ENCODE peak calls at places on chromosomes 7 and 10, in seven cellular contexts. One of them, this sample, is unnamed.

GRCh38 chr10:18378766-18379165 is 238.5 kb downstream of the CACNB2 start:
- DNase-seq in Peyer's patch: no peak
- DNase-seq in HL-60: no peak
- DNase-seq in heart left ventricle: no peak
- DNase-seq in ovary: no peak
- DNase-seq in GM23338: no peak
- DNase-seq in prostate gland: peak
- DNase-seq in this sample: no peak

GRCh38 chr7:29921404-29922010 is 68.1 kb downstream of the SCRN1 start:
- DNase-seq in Peyer's patch: no peak
- DNase-seq in HL-60: peak
- DNase-seq in heart left ventricle: no peak
- DNase-seq in ovary: no peak
- DNase-seq in GM23338: peak
- DNase-seq in prostate gland: peak
- DNase-seq in this sample: peak

GRCh38 chr7:102140952-102141370 is 145.7 kb upstream of the SH2B2 start:
- DNase-seq in Peyer's patch: no peak
- DNase-seq in HL-60: peak
- DNase-seq in heart left ventricle: no peak
- DNase-seq in ovary: no peak
- DNase-seq in GM23338: no peak
- DNase-seq in prostate gland: no peak
- DNase-seq in this sample: no peak

GRCh38 chr7:3043544-3044395 is at the start of gene CARD11:
- DNase-seq in Peyer's patch: no peak
- DNase-seq in HL-60: no peak
- DNase-seq in heart left ventricle: no peak
- DNase-seq in ovary: no peak
- DNase-seq in GM23338: peak
- DNase-seq in prostate gland: no peak
- DNase-seq in this sample: no peak

GRCh38 chr7:104089622-104090021 is 100.2 kb upstream of the RELN start:
- DNase-seq in Peyer's patch: no peak
- DNase-seq in HL-60: no peak
- DNase-seq in heart left ventricle: no peak
- DNase-seq in ovary: no peak
- DNase-seq in GM23338: no peak
- DNase-seq in prostate gland: no peak
- DNase-seq in this sample: no peak

GRCh38 chr10:58064714-58065528 is 202.8 kb downstream of the IPMK start:
- DNase-seq in Peyer's patch: no peak
- DNase-seq in HL-60: peak
- DNase-seq in heart left ventricle: no peak
- DNase-seq in ovary: peak
- DNase-seq in GM23338: peak
- DNase-seq in prostate gland: no peak
- DNase-seq in this sample: peak

GRCh38 chr10:89262331-89263020 is 10.9 kb upstream of the LIPA start:
- DNase-seq in Peyer's patch: no peak
- DNase-seq in HL-60: no peak
- DNase-seq in heart left ventricle: no peak
- DNase-seq in ovary: no peak
- DNase-seq in GM23338: no peak
- DNase-seq in prostate gland: peak
- DNase-seq in this sample: no peak

GRCh38 chr10:75305675-75306074 is 69.9 kb upstream of the COMTD1 start:
- DNase-seq in Peyer's patch: no peak
- DNase-seq in HL-60: no peak
- DNase-seq in heart left ventricle: no peak
- DNase-seq in ovary: no peak
- DNase-seq in GM23338: no peak
- DNase-seq in prostate gland: no peak
- DNase-seq in this sample: no peak

GRCh38 chr10:22712959-22713852 is 1.2 kb downstream of the PIP4K2A start:
- DNase-seq in Peyer's patch: peak
- DNase-seq in HL-60: no peak
- DNase-seq in heart left ventricle: peak
- DNase-seq in ovary: peak
- DNase-seq in GM23338: peak
- DNase-seq in prostate gland: no peak
- DNase-seq in this sample: peak

GRCh38 chr10:5095687-5096086 is 1.5 kb downstream of the AKR1C3 start:
- DNase-seq in Peyer's patch: no peak
- DNase-seq in HL-60: no peak
- DNase-seq in heart left ventricle: no peak
- DNase-seq in ovary: no peak
- DNase-seq in GM23338: no peak
- DNase-seq in prostate gland: no peak
- DNase-seq in this sample: no peak

GRCh38 chr7:154795014-154795413 is 207.9 kb downstream of the PAXIP1 start:
- DNase-seq in Peyer's patch: no peak
- DNase-seq in HL-60: no peak
- DNase-seq in heart left ventricle: no peak
- DNase-seq in ovary: no peak
- DNase-seq in GM23338: no peak
- DNase-seq in prostate gland: no peak
- DNase-seq in this sample: peak

GRCh38 chr7:7746419-7746818 is 28.0 kb upstream of the RPA3 start:
- DNase-seq in Peyer's patch: no peak
- DNase-seq in HL-60: no peak
- DNase-seq in heart left ventricle: no peak
- DNase-seq in ovary: no peak
- DNase-seq in GM23338: no peak
- DNase-seq in prostate gland: no peak
- DNase-seq in this sample: no peak

GRCh38 chr7:23685770-23686169 is 5.8 kb downstream of the FAM221A start:
- DNase-seq in Peyer's patch: no peak
- DNase-seq in HL-60: no peak
- DNase-seq in heart left ventricle: no peak
- DNase-seq in ovary: no peak
- DNase-seq in GM23338: no peak
- DNase-seq in prostate gland: no peak
- DNase-seq in this sample: no peak

GRCh38 chr7:128352138-128352537 is 8.4 kb upstream of the RBM28 start:
- DNase-seq in Peyer's patch: no peak
- DNase-seq in HL-60: no peak
- DNase-seq in heart left ventricle: peak
- DNase-seq in ovary: peak
- DNase-seq in GM23338: peak
- DNase-seq in prostate gland: no peak
- DNase-seq in this sample: no peak

GRCh38 chr7:112665709-112666108 is 124.5 kb downstream of the TMEM168 start:
- DNase-seq in Peyer's patch: no peak
- DNase-seq in HL-60: no peak
- DNase-seq in heart left ventricle: no peak
- DNase-seq in ovary: no peak
- DNase-seq in GM23338: peak
- DNase-seq in prostate gland: no peak
- DNase-seq in this sample: peak

GRCh38 chr10:35545878-35546631 is 59.1 kb upstream of the GJD4 start:
- DNase-seq in Peyer's patch: no peak
- DNase-seq in HL-60: no peak
- DNase-seq in heart left ventricle: no peak
- DNase-seq in ovary: no peak
- DNase-seq in GM23338: no peak
- DNase-seq in prostate gland: no peak
- DNase-seq in this sample: no peak

GRCh38 chr10:94102436-94102835 is 108.7 kb downstream of the PLCE1 start:
- DNase-seq in Peyer's patch: no peak
- DNase-seq in HL-60: no peak
- DNase-seq in heart left ventricle: no peak
- DNase-seq in ovary: no peak
- DNase-seq in GM23338: no peak
- DNase-seq in prostate gland: no peak
- DNase-seq in this sample: no peak

DNA sequence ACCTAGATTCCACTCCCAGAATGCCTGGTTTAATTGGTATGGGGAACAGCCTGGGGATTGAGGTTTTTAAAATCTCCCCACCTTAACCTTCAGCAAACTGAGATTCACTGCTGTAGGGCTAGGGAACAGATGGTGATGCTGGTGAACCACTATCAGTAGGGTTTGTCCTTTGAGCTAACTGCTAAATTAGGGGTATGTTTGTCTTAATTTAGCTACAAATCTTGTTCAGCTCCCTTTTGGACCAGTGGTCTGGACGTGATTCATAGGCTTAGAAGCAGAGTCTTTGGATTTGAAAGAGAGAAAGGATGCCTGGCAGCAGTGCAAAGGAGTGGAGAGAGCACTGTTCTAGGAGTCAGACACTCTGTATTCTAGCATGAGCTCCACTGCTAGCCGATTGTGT is 2.8 kb downstream of the HDAC9 start:
- DNase-seq in Peyer's patch: no peak
- DNase-seq in HL-60: no peak
- DNase-seq in heart left ventricle: no peak
- DNase-seq in ovary: no peak
- DNase-seq in GM23338: no peak
- DNase-seq in prostate gland: no peak
- DNase-seq in this sample: no peak
- H3K27ac ChIP-seq in Peyer's patch: no peak
- H3K27ac ChIP-seq in HL-60: no peak
- H3K27ac ChIP-seq in heart left ventricle: peak
- H3K27ac ChIP-seq in ovary: no peak
- H3K27ac ChIP-seq in GM23338: no peak
- H3K27ac ChIP-seq in prostate gland: no peak
- H3K27ac ChIP-seq in this sample: no peak

GRCh38 chr7:136193940-136194339 is 216.8 kb upstream of the MTPN start:
- DNase-seq in Peyer's patch: no peak
- DNase-seq in HL-60: no peak
- DNase-seq in heart left ventricle: no peak
- DNase-seq in ovary: no peak
- DNase-seq in GM23338: no peak
- DNase-seq in prostate gland: no peak
- DNase-seq in this sample: no peak

GRCh38 chr7:136194843-136195242 is 217.7 kb upstream of the MTPN start:
- DNase-seq in Peyer's patch: no peak
- DNase-seq in HL-60: no peak
- DNase-seq in heart left ventricle: no peak
- DNase-seq in ovary: no peak
- DNase-seq in GM23338: no peak
- DNase-seq in prostate gland: no peak
- DNase-seq in this sample: no peak

DNA sequence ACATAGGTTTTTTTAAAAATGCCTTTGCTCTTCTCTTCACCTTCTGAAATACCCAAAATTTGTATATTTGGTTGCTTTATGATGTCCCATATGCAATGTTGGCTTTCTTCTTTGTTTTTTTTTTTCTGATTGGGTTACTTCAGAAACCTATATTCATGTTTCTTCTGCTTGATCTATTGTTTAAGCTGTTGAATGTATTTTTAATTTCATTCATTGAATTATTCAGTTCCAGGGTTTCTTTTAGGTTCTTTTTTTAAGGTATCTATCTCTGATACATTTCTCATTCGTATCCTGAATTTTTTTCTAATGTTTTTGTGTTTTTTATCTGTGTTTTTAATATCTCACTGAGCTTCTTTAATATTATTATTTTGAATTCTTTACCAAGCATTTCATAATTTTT is 221.0 kb upstream of the MTPN start:
- DNase-seq in Peyer's patch: no peak
- DNase-seq in HL-60: no peak
- DNase-seq in heart left ventricle: no peak
- DNase-seq in ovary: no peak
- DNase-seq in GM23338: no peak
- DNase-seq in prostate gland: no peak
- DNase-seq in this sample: no peak
- TF ChIP-seq CTCF in Peyer's patch: no peak
- TF ChIP-seq CTCF in HL-60: no peak
- TF ChIP-seq CTCF in heart left ventricle: no peak
- TF ChIP-seq CTCF in ovary: no peak
- TF ChIP-seq CTCF in GM23338: no peak
- TF ChIP-seq CTCF in prostate gland: no peak
- TF ChIP-seq CTCF in this sample: no peak

DNA sequence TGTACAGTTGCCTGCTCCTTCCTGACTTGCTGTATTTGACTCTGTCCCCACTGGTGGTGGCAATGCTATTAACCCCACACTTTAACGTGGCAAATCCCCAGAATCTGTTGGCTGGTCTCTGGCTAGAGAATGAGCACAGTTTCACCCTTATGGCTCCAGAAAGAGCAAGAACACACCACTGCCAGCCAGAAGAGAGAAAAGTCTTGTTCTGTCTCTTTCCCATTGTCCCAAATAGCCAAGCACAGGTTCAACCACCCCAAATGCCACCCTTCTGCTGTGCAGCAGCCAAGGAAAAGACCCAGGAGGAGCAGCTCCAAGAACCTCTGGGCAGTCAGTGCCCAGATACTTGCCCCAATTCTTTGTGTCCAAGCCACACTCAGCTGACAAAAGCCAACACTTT is 11.3 kb downstream of the SLC16A9 start:
- DNase-seq in Peyer's patch: no peak
- DNase-seq in HL-60: no peak
- DNase-seq in heart left ventricle: no peak
- DNase-seq in ovary: no peak
- DNase-seq in GM23338: no peak
- DNase-seq in prostate gland: no peak
- DNase-seq in this sample: no peak
- H3K4me3 ChIP-seq in Peyer's patch: no peak
- H3K4me3 ChIP-seq in HL-60: no peak
- H3K4me3 ChIP-seq in heart left ventricle: no peak
- H3K4me3 ChIP-seq in ovary: no peak
- H3K4me3 ChIP-seq in GM23338: no peak
- H3K4me3 ChIP-seq in prostate gland: no peak
- H3K4me3 ChIP-seq in this sample: no peak

GRCh38 chr10:43994539-43994938 is 345.9 kb upstream of the ZNF32 start:
- DNase-seq in Peyer's patch: no peak
- DNase-seq in HL-60: no peak
- DNase-seq in heart left ventricle: no peak
- DNase-seq in ovary: no peak
- DNase-seq in GM23338: no peak
- DNase-seq in prostate gland: no peak
- DNase-seq in this sample: no peak

GRCh38 chr10:43997330-43997729 is 348.6 kb upstream of the ZNF32 start:
- DNase-seq in Peyer's patch: no peak
- DNase-seq in HL-60: no peak
- DNase-seq in heart left ventricle: no peak
- DNase-seq in ovary: no peak
- DNase-seq in GM23338: no peak
- DNase-seq in prostate gland: no peak
- DNase-seq in this sample: no peak

DNA sequence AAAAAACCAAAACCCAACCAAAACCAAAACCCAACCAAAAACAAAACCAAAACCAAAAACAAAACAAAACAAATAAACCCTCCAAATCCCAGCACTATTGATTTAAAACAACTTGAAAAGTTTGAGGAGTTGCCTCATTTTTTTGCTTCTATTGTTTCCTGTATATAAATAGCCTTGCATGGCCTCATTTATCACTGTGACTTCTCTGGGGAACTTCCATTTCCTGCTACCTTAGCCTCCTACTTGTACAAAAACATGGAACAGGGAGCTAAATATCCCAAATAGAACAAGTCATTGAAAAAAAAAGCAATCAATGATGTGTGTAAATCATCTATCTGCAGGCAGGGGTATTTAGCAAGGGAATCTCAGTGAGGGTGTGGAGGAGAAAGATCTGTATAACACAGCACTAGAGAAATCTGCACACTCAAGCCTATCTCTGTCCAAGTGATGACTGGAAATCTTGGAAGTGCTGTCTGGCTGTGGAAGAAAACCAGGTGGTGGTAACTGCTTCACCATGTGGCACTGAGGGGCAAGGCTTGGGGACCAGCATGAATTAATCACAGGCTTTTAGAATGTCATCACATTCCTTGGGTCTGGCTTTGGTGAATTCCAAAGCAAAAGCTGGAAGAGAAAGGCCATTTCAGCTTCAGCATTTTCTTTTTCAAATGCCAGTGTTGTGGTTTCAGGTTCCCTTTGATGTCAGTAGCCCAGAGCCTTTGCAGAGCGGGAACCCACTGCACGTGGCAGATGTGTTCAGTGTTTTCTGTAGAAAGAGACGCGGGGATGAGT is 349.5 kb upstream of the ZNF32 start:
- DNase-seq in Peyer's patch: no peak
- DNase-seq in HL-60: no peak
- DNase-seq in heart left ventricle: no peak
- DNase-seq in ovary: no peak
- DNase-seq in GM23338: no peak
- DNase-seq in prostate gland: no peak
- DNase-seq in this sample: no peak
- H3K27ac ChIP-seq in Peyer's patch: no peak
- H3K27ac ChIP-seq in HL-60: no peak
- H3K27ac ChIP-seq in heart left ventricle: no peak
- H3K27ac ChIP-seq in ovary: no peak
- H3K27ac ChIP-seq in GM23338: no peak
- H3K27ac ChIP-seq in prostate gland: no peak
- H3K27ac ChIP-seq in this sample: no peak